ENCODE peak calls at places on chromosomes 5 and 9, in nine cellular contexts. K is HepG2; V is fibroblast of lung; Q is transverse colon; L is CD8-positive, alpha-beta T cell; S is MM.1S; X is psoas muscle; C is foreskin fibroblast; D is Peyer's patch. W is an unnamed sample.
A peak's percentile ranks its signal among the peaks of the same experiment; 100 is the strongest.

GRCh38 chr9:77916410-77916819 is 115.2 kb downstream of the GNAQ start:
- DNase-seq in L (no peak), C (no peak), D (no peak), X (no peak), S (peak; percentile 93), Q (no peak), V (no peak), K (no peak), W (no peak)

GRCh38 chr9:136424750-136425362 is 14.4 kb downstream of the PMPCA start:
- DNase-seq in L (no peak), Q (no peak), V (no peak), K (no peak), C (no peak), S (no peak), D (no peak), X (no peak), W (no peak)

GRCh38 chr9:132792547-132792946 is 85.5 kb downstream of the AK8 start:
- DNase-seq in D (no peak), K (no peak), L (peak; percentile 27), V (no peak), C (no peak), Q (no peak), X (no peak), S (no peak), W (no peak)

GRCh38 chr5:77947051-77947428 is 170.9 kb upstream of the TBCA start:
- DNase-seq in L (no peak), X (no peak), Q (no peak), K (no peak), S (no peak), D (no peak), V (no peak), C (no peak), W (no peak)

GRCh38 chr5:148482697-148483462 is 99.1 kb downstream of the FBXO38 start:
- DNase-seq in D (peak; percentile 22), L (peak; percentile 65), C (peak; percentile 66), K (peak; percentile 67), S (peak; percentile 40), V (peak; percentile 23), X (peak; percentile 61), Q (peak; percentile 28), W (peak; percentile 77)

GRCh38 chr9:37617837-37618236 is 25.4 kb upstream of the TOMM5 start:
- DNase-seq in Q (no peak), S (no peak), V (peak; percentile 49), C (peak; percentile 28), D (no peak), K (no peak), L (no peak), X (no peak), W (peak; percentile 12)

GRCh38 chr9:37286530-37287175 is 135.8 kb upstream of the GRHPR start:
- DNase-seq in Q (no peak), C (no peak), K (no peak), L (no peak), D (no peak), X (no peak), V (no peak), S (no peak), W (no peak)

GRCh38 chr5:91390268-91390667 is 7.2 kb upstream of the ARRDC3 start:
- DNase-seq in V (no peak), C (no peak), D (no peak), S (no peak), K (no peak), L (no peak), X (no peak), Q (no peak), W (no peak)

GRCh38 chr5:78182838-78183237 is 111.7 kb downstream of the AP3B1 start:
- DNase-seq in K (no peak), S (no peak), Q (peak; percentile 27), L (no peak), X (no peak), V (peak; percentile 1), C (no peak), D (no peak), W (no peak)

GRCh38 chr9:134179595-134179917 is 15.2 kb upstream of the RNU6ATAC start:
- DNase-seq in Q (no peak), C (no peak), K (no peak), D (no peak), S (no peak), V (no peak), L (no peak), X (no peak), W (no peak)

DNA sequence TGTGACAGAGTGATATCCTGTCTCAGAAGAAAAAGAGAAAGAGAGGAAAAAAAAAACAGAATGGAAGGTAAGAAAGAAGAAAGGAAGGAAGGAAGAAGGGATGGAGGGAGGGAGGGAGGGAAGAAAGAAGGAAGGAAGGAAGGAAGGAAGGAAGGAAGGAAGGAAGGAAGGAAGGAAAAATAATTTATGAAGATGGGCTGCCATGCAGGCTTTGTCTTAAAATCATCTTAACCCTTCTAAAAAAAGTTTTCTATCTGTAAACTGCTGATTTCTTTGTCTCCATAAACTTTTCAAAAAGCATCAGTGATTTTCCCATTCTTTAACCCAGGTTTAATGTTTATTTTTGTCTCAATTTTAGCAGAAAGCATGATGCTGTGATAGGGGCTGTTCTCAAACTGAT is 1154.1 kb upstream of the CDH6 start:
- DNase-seq in C (no peak), L (no peak), Q (no peak), X (no peak), V (no peak), D (no peak), K (no peak), S (no peak), W (no peak)
- TF ChIP-seq CTCF in C (no peak), L (no peak), Q (no peak), X (no peak), V (no peak), D (no peak), K (no peak), S (no peak), W (no peak)

DNA sequence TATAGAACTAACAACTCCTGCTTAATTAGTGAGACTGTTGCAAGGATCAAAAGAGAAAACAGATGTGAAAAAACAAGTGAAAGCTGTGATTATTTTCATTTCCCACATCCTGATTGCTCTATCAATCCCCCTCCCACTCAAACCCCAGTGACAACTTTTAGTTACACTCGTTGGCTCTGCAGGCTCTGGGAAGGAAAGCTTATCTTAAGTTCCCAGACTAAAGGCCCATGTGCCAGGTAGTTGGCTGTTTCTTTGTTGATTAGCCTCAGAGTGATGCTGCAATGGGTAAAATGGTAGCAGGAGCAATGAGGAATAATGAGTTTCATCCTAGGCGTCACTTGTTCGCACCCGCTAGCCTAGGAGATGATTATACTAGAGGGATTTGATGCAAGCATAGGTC is 133.3 kb upstream of the IFNE start:
- DNase-seq in K (no peak), S (no peak), Q (no peak), X (no peak), V (peak; percentile 79), D (no peak), L (no peak), C (no peak), W (peak; percentile 27)
- H3K4me3 ChIP-seq in K (no peak overlapping the region), S (no peak overlapping the region), Q (no peak overlapping the region), X (no peak overlapping the region), V (no peak overlapping the region), D (no peak overlapping the region), L (no peak overlapping the region), C (no peak overlapping the region), W (no peak overlapping the region)

DNA sequence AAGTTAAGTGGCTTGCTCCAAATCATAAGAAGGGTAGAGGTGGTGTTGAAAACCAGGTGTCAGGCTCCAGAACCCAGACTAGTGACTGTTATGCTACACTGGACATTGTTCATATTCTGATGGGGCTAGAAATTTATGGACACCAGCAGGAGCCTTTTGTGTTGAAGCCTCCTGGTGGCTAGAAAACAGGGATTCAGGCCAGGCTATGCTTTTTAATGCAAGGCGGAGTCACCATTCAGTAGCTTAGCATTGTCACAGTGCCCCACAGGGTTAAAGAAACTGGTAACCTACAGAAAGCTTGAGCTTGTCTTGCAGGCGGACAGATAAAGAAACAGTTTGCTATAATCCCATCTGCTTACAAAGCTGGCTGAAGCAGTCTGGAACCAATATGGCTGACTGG is 23.0 kb upstream of the GOLM1 start:
- DNase-seq in Q (no peak), D (no peak), V (no peak), S (no peak), K (peak; percentile 9), X (no peak), C (no peak), L (no peak), W (no peak)
- TF ChIP-seq CTCF in Q (no peak), D (no peak), V (no peak), S (no peak), K (no peak), X (no peak), C (no peak), L (no peak), W (no peak)

DNA sequence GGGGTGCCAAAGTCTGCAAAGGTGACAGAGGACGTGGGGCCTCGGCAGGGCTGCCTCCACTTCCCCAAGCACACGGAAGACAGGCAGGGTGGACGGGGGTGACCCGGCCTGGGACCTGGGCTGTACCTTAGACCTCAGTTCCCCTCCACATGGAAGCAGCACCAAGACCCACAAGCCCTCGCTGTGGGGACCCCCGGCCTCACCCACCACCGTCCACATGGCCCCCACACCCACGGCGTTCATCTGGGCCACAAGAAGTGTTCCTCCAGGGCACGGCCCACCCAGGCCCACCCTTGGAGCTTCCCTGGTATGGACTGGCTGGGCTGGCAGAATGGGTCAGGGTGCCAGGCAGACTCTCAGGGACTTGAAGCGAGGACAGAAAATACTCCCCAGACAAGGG is 45.8 kb upstream of the NKD2 start:
- DNase-seq in C (no peak), X (no peak), Q (no peak), L (peak; percentile 37), V (no peak), K (no peak), S (no peak), D (no peak), W (no peak)
- H3K4me3 ChIP-seq in C (no peak overlapping the region), X (no peak overlapping the region), Q (no peak overlapping the region), L (no peak overlapping the region), V (no peak overlapping the region), K (no peak overlapping the region), S (no peak overlapping the region), D (no peak overlapping the region), W (no peak overlapping the region)

GRCh38 chr5:122576266-122577016 is 198.4 kb upstream of the SNX2 start:
- DNase-seq in L (no peak), V (peak; percentile 53), Q (no peak), S (no peak), K (no peak), D (no peak), C (no peak), X (no peak), W (no peak)
- TF ChIP-seq CTCF in L (no peak), V (no peak), Q (no peak), S (no peak), K (no peak), D (no peak), C (no peak), X (no peak), W (no peak)

GRCh38 chr5:31809037-31809910 is 170.3 kb downstream of the PDZD2 start:
- DNase-seq in Q (peak; percentile 26), K (peak; percentile 52), C (peak; percentile 86), D (peak; percentile 17), L (no peak), X (peak; percentile 78), S (peak; percentile 68), V (peak; percentile 71), W (peak; percentile 82)
- H3K4me3 ChIP-seq in Q (no peak overlapping the region), K (no peak overlapping the region), C (no peak overlapping the region), D (no peak overlapping the region), L (no peak overlapping the region), X (no peak overlapping the region), S (no peak overlapping the region), V (no peak overlapping the region), W (no peak overlapping the region)

GRCh38 chr9:10479172-10479571 is 133.6 kb downstream of the PTPRD start:
- DNase-seq in S (no peak), C (no peak), V (no peak), K (peak; percentile 5), L (no peak), X (no peak), D (no peak), Q (no peak), W (no peak)
- TF ChIP-seq CTCF in S (peak; percentile 33), C (peak; percentile 12), V (no peak), K (no peak), L (no peak), X (no peak), D (no peak), Q (no peak), W (peak; percentile 17)

W was measured in cardiac fibroblast.